ENCODE peak calls at places on chromosomes 16 and 17, in seven cellular contexts. R is psoas muscle; V is gastrocnemius medialis; Z is cardiac muscle cell; Q is AG04449; K is effector memory CD4-positive, alpha-beta T cell; T is testis. O is an unnamed sample.

GRCh38 chr16:3642397-3643094 is 11.9 kb upstream of the DNASE1 start:
- DNase-seq in Z (peak; percentile 25), R (no peak), V (no peak), Q (no peak), K (no peak), T (peak; percentile 11), O (peak; percentile 81)

GRCh38 chr17:47785538-47786123 is 36.0 kb downstream of the OSBPL7 start:
- DNase-seq in V (no peak), Z (peak; percentile 85), R (no peak), K (no peak), T (no peak), Q (no peak), O (no peak)

GRCh38 chr17:18257268-18257681 is 1.3 kb downstream of the FLII start:
- DNase-seq in T (no peak), Q (no peak), V (no peak), K (peak; percentile 25), R (no peak), Z (no peak), O (no peak)

GRCh38 chr17:73760186-73760758 is 116.0 kb upstream of the SDK2 start:
- DNase-seq in K (no peak), Q (no peak), V (no peak), R (no peak), T (no peak), Z (peak; percentile 34), O (no peak)

GRCh38 chr17:43010667-43011308 is 4.2 kb downstream of the IFI35 start:
- DNase-seq in R (no peak), Z (no peak), V (no peak), Q (no peak), K (no peak), T (no peak), O (no peak)

GRCh38 chr17:70929226-70929625 is 759.9 kb downstream of the KCNJ2 start:
- DNase-seq in V (no peak), Z (no peak), Q (no peak), T (no peak), K (no peak), R (no peak), O (no peak)

GRCh38 chr17:62405451-62405850 is 18.2 kb upstream of the METTL2A start:
- DNase-seq in R (no peak), T (no peak), Z (no peak), V (no peak), K (no peak), Q (no peak), O (no peak)

GRCh38 chr17:45244725-45245656 is 16.9 kb downstream of the SPATA32 start:
- DNase-seq in T (no peak), Q (no peak), Z (no peak), K (no peak), V (no peak), R (no peak), O (no peak)

GRCh38 chr16:49743206-49743470 is 112.8 kb downstream of the ZNF423 start:
- DNase-seq in K (no peak), Z (no peak), R (no peak), T (no peak), Q (no peak), V (no peak), O (no peak)

GRCh38 chr16:52676951-52677350 is 130.0 kb upstream of the TOX3 start:
- DNase-seq in Q (no peak), T (no peak), V (no peak), R (no peak), Z (no peak), K (no peak), O (no peak)

GRCh38 chr17:18280239-18280638 is 19.8 kb downstream of the MIEF2 start:
- DNase-seq in R (no peak), Z (no peak), V (no peak), Q (no peak), K (no peak), T (no peak), O (no peak)

GRCh38 chr17:78808106-78808635 is 26.1 kb upstream of the CYTH1 start:
- DNase-seq in Z (no peak), R (no peak), K (no peak), T (no peak), Q (no peak), V (no peak), O (no peak)

GRCh38 chr16:84836234-84836647 is 16.5 kb downstream of the CRISPLD2 start:
- DNase-seq in R (peak; percentile 83), Q (peak; percentile 100), T (peak; percentile 82), Z (peak; percentile 86), K (no peak), V (peak; percentile 53), O (peak; percentile 44)

GRCh38 chr17:73284339-73284738 is 22.7 kb upstream of the CPSF4L start:
- DNase-seq in Q (no peak), R (no peak), T (no peak), Z (no peak), K (no peak), V (no peak), O (no peak)

GRCh38 chr16:89410322-89410721 is 80.0 kb downstream of the ANKRD11 start:
- DNase-seq in T (no peak), Z (no peak), K (no peak), R (no peak), V (no peak), Q (no peak), O (no peak)

GRCh38 chr16:89411335-89411850 is 79.0 kb downstream of the ANKRD11 start:
- DNase-seq in K (no peak), Z (no peak), V (no peak), T (no peak), R (no peak), Q (no peak), O (no peak)

GRCh38 chr16:89409161-89409711 is 81.1 kb downstream of the ANKRD11 start:
- DNase-seq in T (no peak), Q (no peak), R (no peak), V (no peak), Z (no peak), K (peak; percentile 71), O (no peak)

GRCh38 chr16:89412811-89413210 is 77.5 kb downstream of the ANKRD11 start:
- DNase-seq in R (no peak), Q (no peak), K (no peak), Z (peak; percentile 52), V (no peak), T (no peak), O (peak; percentile 70)

DNA sequence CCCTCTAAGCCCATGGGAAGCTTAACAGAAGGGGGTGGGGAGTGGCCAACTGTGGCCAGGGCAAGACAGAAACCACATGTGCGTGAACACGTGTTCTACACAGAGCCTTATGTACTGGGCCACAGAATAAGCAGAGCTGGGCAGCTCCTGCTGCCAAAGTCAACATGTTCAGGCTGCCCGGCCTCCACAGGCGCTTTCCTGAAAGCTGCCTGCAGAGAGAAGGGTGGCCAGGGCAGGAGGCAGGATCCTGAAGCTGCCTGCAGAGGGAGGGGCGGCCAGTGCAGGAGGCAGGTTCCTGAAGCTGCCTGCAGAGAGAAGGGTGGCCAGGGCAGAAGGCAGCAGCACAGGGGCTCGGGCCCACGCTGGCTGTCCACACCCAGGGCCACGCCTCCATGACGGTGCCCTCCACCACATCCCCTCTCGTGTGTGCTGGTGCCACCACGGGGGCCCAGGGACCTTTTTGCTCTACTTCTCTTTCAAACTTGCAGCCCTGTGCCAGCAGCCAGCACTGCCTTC is 79.5 kb downstream of the ANKRD11 start:
- DNase-seq in Q (peak; percentile 55), R (peak; percentile 66), K (no peak), Z (no peak), T (peak; percentile 78), V (peak; percentile 34), O (peak; percentile 71)
- H3K4me3 ChIP-seq in Q (no peak overlapping the region), R (no peak overlapping the region), K (no peak overlapping the region), Z (no peak overlapping the region), T (no peak overlapping the region), V (no peak overlapping the region), O (no peak overlapping the region)

GRCh38 chr17:7652659-7653343 is 2.1 kb downstream of the ATP1B2 start:
- DNase-seq in R (no peak), V (no peak), T (no peak), Q (no peak), Z (no peak), K (no peak), O (no peak)
- H3K4me3 ChIP-seq in R (no peak overlapping the region), V (no peak overlapping the region), T (no peak overlapping the region), Q (no peak overlapping the region), Z (peak overlapping the region; percentile 83), K (no peak overlapping the region), O (no peak overlapping the region)

DNA sequence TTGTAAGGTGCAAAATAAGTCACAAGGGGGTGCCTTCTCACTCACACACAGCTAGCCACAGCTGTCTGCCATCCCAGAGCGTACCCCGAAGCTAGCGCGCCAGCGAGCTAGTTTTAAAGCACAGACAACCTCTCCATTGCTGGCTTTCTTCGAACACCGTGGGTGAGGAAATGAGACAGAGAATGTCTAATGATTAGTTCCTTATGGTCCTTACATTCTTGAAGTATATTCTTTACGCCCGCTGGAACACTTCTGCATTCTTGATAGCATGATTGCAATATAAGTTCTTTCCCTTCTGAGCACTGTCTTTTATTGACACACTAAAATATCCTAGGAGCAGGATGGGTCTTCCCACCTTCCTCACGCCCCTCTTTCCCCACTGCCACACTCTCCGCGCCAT is 251.2 kb downstream of the NTN1 start:
- DNase-seq in R (no peak), Z (no peak), V (no peak), K (no peak), Q (peak; percentile 5), T (no peak), O (no peak)
- H3K4me3 ChIP-seq in R (no peak overlapping the region), Z (no peak overlapping the region), V (no peak overlapping the region), K (no peak overlapping the region), Q (no peak overlapping the region), T (no peak overlapping the region), O (no peak overlapping the region)

GRCh38 chr16:86519649-86520316 is 9.5 kb downstream of the FOXF1 start:
- DNase-seq in T (peak; percentile 76), Q (no peak), V (no peak), R (peak; percentile 81), K (peak; percentile 30), Z (peak; percentile 83), O (peak; percentile 60)

GRCh38 chr16:86522639-86523038 is 12.3 kb downstream of the FOXF1 start:
- DNase-seq in K (no peak), Z (no peak), Q (no peak), T (no peak), V (no peak), R (peak; percentile 39), O (no peak)

GRCh38 chr16:86521236-86522197 is 11.2 kb downstream of the FOXF1 start:
- DNase-seq in R (peak; percentile 44), V (no peak), Z (no peak), Q (no peak), K (no peak), T (no peak), O (no peak)

GRCh38 chr16:86519007-86519648 is 8.8 kb downstream of the FOXF1 start:
- DNase-seq in R (peak; percentile 43), K (no peak), Z (no peak), V (no peak), Q (no peak), T (no peak), O (no peak)

DNA sequence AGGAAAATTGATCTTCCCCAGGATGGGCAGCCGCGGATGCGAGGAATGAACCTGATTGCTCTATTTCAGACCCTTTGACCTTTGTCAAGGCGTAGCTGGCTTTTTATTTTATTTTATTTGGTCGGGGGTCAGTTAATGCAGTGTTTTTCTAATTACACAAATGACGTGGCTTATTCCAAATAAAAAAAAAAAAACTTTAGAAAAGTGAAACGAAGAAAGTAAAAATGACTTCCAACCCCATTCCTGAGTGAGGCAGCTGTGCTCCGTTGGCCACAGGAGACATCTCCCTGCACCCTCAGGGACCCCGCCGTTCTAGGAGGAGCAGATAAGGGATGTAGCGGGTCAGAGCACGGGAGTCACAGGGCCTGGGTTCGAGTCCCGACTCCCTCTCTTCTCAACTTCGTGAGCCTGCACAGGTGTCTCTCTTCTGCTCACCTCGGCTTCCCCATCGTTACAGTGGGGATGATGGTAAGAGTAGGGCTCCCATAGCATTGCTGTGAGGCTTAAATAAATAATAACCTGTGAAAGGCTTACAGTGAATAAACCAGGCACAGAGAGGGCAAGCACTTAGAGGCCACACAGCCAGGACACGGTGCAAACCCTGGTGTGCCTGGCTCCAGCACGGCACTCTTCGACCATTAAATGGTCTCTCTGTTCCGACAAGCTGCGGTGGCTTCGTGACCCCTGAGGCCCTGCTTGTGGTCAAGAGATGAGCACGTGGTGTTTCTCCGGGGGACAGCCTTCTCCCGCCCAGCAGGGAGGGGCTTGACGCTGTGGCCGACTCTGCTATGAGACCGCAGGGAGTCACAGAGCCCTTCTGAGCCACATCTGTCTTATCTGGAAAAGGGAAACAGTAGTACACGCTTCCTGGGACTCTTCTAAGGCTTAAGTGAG is 10.2 kb downstream of the FOXF1 start:
- DNase-seq in R (peak; percentile 46), K (no peak), V (no peak), Q (no peak), Z (no peak), T (no peak), O (no peak)
- H3K4me3 ChIP-seq in R (no peak overlapping the region), K (peak overlapping the region; percentile 5), V (no peak overlapping the region), Q (peak overlapping the region; percentile 37), Z (no peak overlapping the region), T (no peak overlapping the region), O (peak overlapping the region; percentile 3)

O was measured in adrenal gland.